ENCODE peak calls at places on chromosome 3, in ten cellular contexts. I is COR-L47; K is cardiac fibroblast; W is NCI-H510A treated with DMSO at 0.1 percent for 48 hours; C is T-helper 17 cell; M is GOT3; D is activated CD8-positive, alpha-beta memory T cell treated with anti-CD3 and anti-CD28 coated beads for 24 hours; P is activated gamma-delta T cell treated with Interleukin-2 at 50 U/mL for 16 hours; F is activated T-cell treated with anti-CD3 and anti-CD28 coated beads, Interleukin-2, amount 50 U/mL, for 72 hours; H is astrocyte. U is an unnamed sample.
A peak's percentile ranks its signal among the peaks of the same experiment; 100 is the strongest.

GRCh38 chr3:179066058-179066457 is 5.6 kb downstream of the ZMAT3 start:
- DNase-seq in H (no peak), C (no peak), D (no peak), W (no peak), M (no peak), I (no peak), F (no peak), P (no peak), K (no peak), U (no peak)

GRCh38 chr3:7447197-7447769 is 586.4 kb downstream of the GRM7 start:
- DNase-seq in H (no peak), I (no peak), C (no peak), P (no peak), W (no peak), K (no peak), M (no peak), D (no peak), F (no peak), U (no peak)

GRCh38 chr3:167887096-167887495 is 151.6 kb downstream of the SERPINI1 start:
- DNase-seq in P (no peak), W (no peak), M (no peak), K (no peak), C (no peak), H (peak; percentile 17), D (no peak), I (no peak), F (no peak), U (peak; percentile 32)

GRCh38 chr3:44509985-44510360 is 32.5 kb upstream of the ZNF445 start:
- DNase-seq in M (no peak), K (peak; percentile 8), F (no peak), D (no peak), H (peak; percentile 17), C (no peak), W (peak; percentile 7), I (peak; percentile 0), P (no peak), U (peak; percentile 83)

GRCh38 chr3:134384963-134385362 is 10.7 kb upstream of the AMOTL2 start:
- DNase-seq in I (no peak), F (no peak), P (no peak), K (no peak), M (no peak), D (no peak), C (no peak), W (no peak), H (no peak), U (no peak)

GRCh38 chr3:194337965-194338753 is 13.0 kb downstream of the CPN2 start:
- DNase-seq in C (no peak), F (no peak), I (no peak), M (no peak), W (no peak), H (no peak), P (no peak), D (no peak), K (peak; percentile 53), U (no peak)

GRCh38 chr3:124158174-124158812 is 166.4 kb upstream of the ROPN1 start:
- DNase-seq in I (no peak), H (no peak), M (no peak), C (no peak), W (no peak), P (no peak), K (no peak), F (no peak), D (no peak), U (no peak)

GRCh38 chr3:52216585-52217408 is 8.6 kb downstream of the TLR9 start:
- DNase-seq in D (peak; percentile 72), C (no peak), W (no peak), F (peak; percentile 50), M (no peak), P (peak; percentile 63), K (peak; percentile 88), I (peak; percentile 76), H (peak; percentile 77), U (peak; percentile 98)

GRCh38 chr3:124510290-124510689 is 220.0 kb upstream of the UMPS start:
- DNase-seq in H (peak; percentile 77), M (no peak), I (no peak), W (no peak), F (no peak), C (no peak), D (no peak), K (no peak), P (no peak), U (no peak)

GRCh38 chr3:112814256-112814655 is 32.4 kb downstream of the CD200R1L start:
- DNase-seq in M (no peak), I (peak; percentile 24), F (no peak), D (no peak), H (peak; percentile 74), K (peak; percentile 93), W (no peak), P (no peak), C (no peak), U (peak; percentile 74)

GRCh38 chr3:32640939-32641725 is 43.9 kb upstream of the CNOT10 start:
- DNase-seq in F (no peak), C (no peak), D (no peak), K (peak; percentile 5), P (no peak), M (no peak), I (no peak), H (no peak), W (no peak), U (no peak)

U was measured in LHCN-M2.